ENCODE peak calls at places on chromosomes 3 and 15, in five cellular contexts. T, Y, M, D and U are unnamed samples.

GRCh38 chr15:74631408-74631807 is 15.8 kb downstream of the CLK3 start:
- DNase-seq in T (no peak), Y (no peak), M (no peak), D (no peak), U (no peak)

GRCh38 chr3:143002727-143003126 is 1.4 kb downstream of the U2SURP start:
- DNase-seq in T (no peak), Y (no peak), M (no peak), D (no peak), U (no peak)

GRCh38 chr3:148924572-148924971 is 59.5 kb downstream of the CPA3 start:
- DNase-seq in T (no peak), Y (no peak), M (no peak), D (no peak), U (no peak)

GRCh38 chr15:58070801-58071418 is 5.4 kb upstream of the ALDH1A2 start:
- DNase-seq in T (no peak), Y (peak; percentile 84), M (no peak), D (peak; percentile 61), U (peak; percentile 80)

GRCh38 chr15:88727439-88727838 is 75.8 kb upstream of the ACAN start:
- DNase-seq in T (no peak), Y (peak; percentile 27), M (no peak), D (peak; percentile 76), U (no peak)

GRCh38 chr3:11545186-11545851 is 98.4 kb downstream of the VGLL4 start:
- DNase-seq in T (no peak), Y (no peak), M (no peak), D (no peak), U (no peak)

GRCh38 chr3:184455991-184456390 is 76.1 kb downstream of the CHRD start:
- DNase-seq in T (no peak), Y (no peak), M (no peak), D (no peak), U (no peak)

GRCh38 chr3:42071720-42072582 is 19.2 kb upstream of the TRAK1 start:
- DNase-seq in T (no peak), Y (no peak), M (no peak), D (peak; percentile 75), U (no peak)

GRCh38 chr3:111895079-111895478 is 36.0 kb downstream of the PHLDB2 start:
- DNase-seq in T (peak; percentile 44), Y (peak; percentile 12), M (no peak), D (no peak), U (no peak)

GRCh38 chr15:98853593-98854420 is 153.8 kb downstream of the PGPEP1L start:
- DNase-seq in T (no peak), Y (no peak), M (no peak), D (no peak), U (peak; percentile 26)

GRCh38 chr3:178325330-178325729 is 210.9 kb upstream of the KCNMB2 start:
- DNase-seq in T (peak; percentile 13), Y (no peak), M (no peak), D (no peak), U (no peak)
- TF ChIP-seq CTCF in T (peak; percentile 36), Y (no peak), M (no peak), D (no peak), U (peak; percentile 26)

GRCh38 chr3:66831931-66832330 is 166.2 kb upstream of the KBTBD8 start:
- DNase-seq in T (no peak), Y (no peak), M (no peak), D (no peak), U (no peak)

DNA sequence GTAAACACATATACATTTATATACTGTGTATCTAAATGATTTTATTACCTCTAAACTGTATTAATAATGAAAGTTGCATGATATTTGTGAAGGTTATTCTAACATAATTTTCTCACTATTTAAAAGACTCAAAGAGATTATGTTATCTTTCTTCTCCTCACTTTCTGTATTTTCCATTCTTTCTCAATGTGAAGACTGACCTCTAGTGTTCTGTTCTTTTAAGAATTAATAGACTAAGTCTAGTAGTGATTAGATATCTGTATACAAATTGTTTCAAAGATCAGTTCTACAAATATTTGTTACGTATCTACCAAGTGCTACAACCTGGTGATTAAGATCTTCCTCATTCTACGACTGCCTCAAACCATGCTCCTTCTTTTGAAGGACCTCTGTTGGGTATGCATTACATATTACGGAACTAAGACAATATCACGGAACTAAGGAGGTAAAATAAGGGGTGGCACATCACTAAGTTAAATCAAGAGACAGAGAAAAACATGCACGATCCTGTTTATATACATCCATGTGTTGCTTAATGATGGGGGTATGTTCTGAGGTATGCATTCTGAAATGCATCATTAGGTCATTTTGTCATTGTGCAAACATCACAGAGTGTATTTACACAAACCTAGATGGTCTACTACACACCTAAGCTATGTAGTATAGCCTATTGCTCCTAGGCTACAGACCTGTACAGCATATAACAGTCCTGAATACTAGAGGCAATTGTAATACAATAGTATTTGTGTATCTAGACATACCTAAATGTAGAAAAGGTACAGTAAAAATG is 161.5 kb upstream of the KBTBD8 start:
- DNase-seq in T (no peak), Y (no peak), M (no peak), D (no peak), U (no peak)
- TF ChIP-seq CTCF in T (no peak), Y (no peak), M (no peak), D (no peak), U (peak; percentile 9)

GRCh38 chr3:168094877-168095610 is 680 bp downstream of the GOLIM4 start:
- DNase-seq in T (no peak), Y (peak; percentile 68), M (no peak), D (peak; percentile 48), U (peak; percentile 65)
- TF ChIP-seq CTCF in T (peak; percentile 13), Y (no peak), M (no peak), D (no peak), U (peak; percentile 4)

GRCh38 chr15:80953953-80954778 is 35.5 kb downstream of the MESD start:
- DNase-seq in T (no peak), Y (no peak), M (no peak), D (no peak), U (no peak)
- TF ChIP-seq CTCF in T (no peak), Y (no peak), M (no peak), D (no peak), U (no peak)

GRCh38 chr15:45662375-45662774 is 27.5 kb downstream of the SQOR start:
- DNase-seq in T (no peak), Y (no peak), M (no peak), D (no peak), U (no peak)
- TF ChIP-seq CTCF in T (no peak), Y (no peak), M (no peak), D (no peak), U (no peak)